ENCODE peak calls at places on chromosomes 6 and 20, in five cellular contexts. U is BE2C; W is CD4-positive, alpha-beta T cell; J is HCT116; I is GM06990. H is an unnamed sample. For H3K27me3, the result is how much of the 10 kb centered on the place peaks cover.

GRCh38 chr6:161008245-161008644 is 16.7 kb downstream of the MAP3K4 start:
- DNase-seq in I (no peak), W (no peak), U (no peak), J (no peak), H (no peak)

GRCh38 chr6:113457156-113457555 is 400.0 kb upstream of the MARCKS start:
- DNase-seq in I (no peak), W (no peak), J (no peak), U (no peak), H (no peak)

GRCh38 chr6:111485316-111485715 is 2.3 kb upstream of the REV3L start:
- DNase-seq in W (no peak), I (no peak), U (no peak), J (no peak), H (no peak)

GRCh38 chr6:158475344-158476302 is 84.3 kb upstream of the TMEM181 start:
- DNase-seq in I (peak), J (no peak), W (no peak), U (no peak), H (peak)

GRCh38 chr6:127273499-127273898 is 6.8 kb downstream of the RNF146 start:
- DNase-seq in U (no peak), W (no peak), I (no peak), J (no peak), H (no peak)

GRCh38 chr6:123223461-123223860 is 227.4 kb downstream of the CLVS2 start:
- DNase-seq in W (no peak), U (no peak), I (no peak), J (no peak), H (no peak)

GRCh38 chr6:17394192-17394611 is 807 bp downstream of the CAP2 start:
- DNase-seq in I (no peak), U (no peak), W (no peak), J (peak), H (no peak)

GRCh38 chr20:3105256-3106137 is 21.0 kb upstream of the AVP start:
- DNase-seq in J (no peak), I (no peak), W (no peak), U (no peak), H (no peak)

GRCh38 chr20:48002517-48002970 is 217.3 kb upstream of the SULF2 start:
- DNase-seq in J (no peak), I (peak), U (no peak), W (no peak), H (no peak)

GRCh38 chr6:134520181-134521115 is 202.5 kb upstream of the SGK1 start:
- DNase-seq in J (no peak), U (no peak), I (no peak), W (no peak), H (no peak)

GRCh38 chr20:43384321-43384940 is 73.3 kb upstream of the SRSF6 start:
- DNase-seq in W (no peak), J (no peak), U (no peak), I (no peak), H (no peak)

GRCh38 chr20:25297141-25297905 is 49.4 kb downstream of the PYGB start:
- DNase-seq in W (no peak), I (no peak), U (no peak), J (no peak), H (no peak)

GRCh38 chr6:35142578-35142977 is 1.4 kb upstream of the TCP11 start:
- DNase-seq in I (no peak), U (no peak), W (no peak), J (no peak), H (no peak)

GRCh38 chr6:165725201-165725600 is 62.2 kb upstream of the PDE10A start:
- DNase-seq in U (no peak), J (no peak), W (no peak), I (no peak), H (no peak)

GRCh38 chr6:105135056-105135455 is 44.8 kb downstream of the POPDC3 start:
- DNase-seq in J (no peak), W (no peak), U (peak), I (no peak), H (no peak)

GRCh38 chr6:119350202-119351004 is 842 bp upstream of the MAN1A1 start:
- DNase-seq in W (peak), I (peak), U (no peak), J (peak), H (peak)

GRCh38 chr6:160510199-160510598 is 153.9 kb downstream of the LPA start:
- DNase-seq in J (no peak), U (no peak), I (no peak), W (no peak), H (peak)

GRCh38 chr6:37036146-37036545 is 30.7 kb downstream of the FGD2 start:
- DNase-seq in U (no peak), I (no peak), J (no peak), W (no peak), H (no peak)

GRCh38 chr6:84897874-84898635 is 133.7 kb upstream of the TBX18 start:
- DNase-seq in I (no peak), U (no peak), W (no peak), J (no peak), H (no peak)

GRCh38 chr6:12331951-12332749 is 42.0 kb downstream of the EDN1 start:
- DNase-seq in U (no peak), J (no peak), W (no peak), I (no peak), H (no peak)

GRCh38 chr6:96286503-96286902 is 235.1 kb upstream of the UFL1 start:
- DNase-seq in I (no peak), U (no peak), J (no peak), W (no peak), H (no peak)

GRCh38 chr20:38209054-38209675 is 44.1 kb upstream of the TGM2 start:
- DNase-seq in I (no peak), U (no peak), W (no peak), J (no peak), H (no peak)

GRCh38 chr6:111150577-111150976 is 63.3 kb downstream of the SLC16A10 start:
- DNase-seq in I (no peak), W (no peak), U (no peak), J (no peak), H (no peak)

GRCh38 chr20:23096986-23097520 is 10.9 kb upstream of the CD93 start:
- DNase-seq in U (no peak), I (no peak), W (no peak), J (no peak), H (no peak)

GRCh38 chr6:36683145-36683655 is 4.7 kb downstream of the CDKN1A start:
- DNase-seq in J (no peak), I (no peak), W (no peak), U (no peak), H (no peak)

GRCh38 chr6:144606041-144606440 is 320.9 kb downstream of the UTRN start:
- DNase-seq in W (no peak), U (no peak), I (no peak), J (no peak), H (no peak)

GRCh38 chr6:68777956-68778355 is 142.9 kb downstream of the ADGRB3 start:
- DNase-seq in U (peak), I (no peak), W (no peak), J (no peak), H (no peak)

GRCh38 chr6:38517005-38517404 is 122.7 kb downstream of the BTBD9 start:
- DNase-seq in U (no peak), J (no peak), W (no peak), I (no peak), H (no peak)

GRCh38 chr6:134358320-134358719 is 40.4 kb upstream of the SGK1 start:
- DNase-seq in J (no peak), U (no peak), W (no peak), I (no peak), H (no peak)

DNA sequence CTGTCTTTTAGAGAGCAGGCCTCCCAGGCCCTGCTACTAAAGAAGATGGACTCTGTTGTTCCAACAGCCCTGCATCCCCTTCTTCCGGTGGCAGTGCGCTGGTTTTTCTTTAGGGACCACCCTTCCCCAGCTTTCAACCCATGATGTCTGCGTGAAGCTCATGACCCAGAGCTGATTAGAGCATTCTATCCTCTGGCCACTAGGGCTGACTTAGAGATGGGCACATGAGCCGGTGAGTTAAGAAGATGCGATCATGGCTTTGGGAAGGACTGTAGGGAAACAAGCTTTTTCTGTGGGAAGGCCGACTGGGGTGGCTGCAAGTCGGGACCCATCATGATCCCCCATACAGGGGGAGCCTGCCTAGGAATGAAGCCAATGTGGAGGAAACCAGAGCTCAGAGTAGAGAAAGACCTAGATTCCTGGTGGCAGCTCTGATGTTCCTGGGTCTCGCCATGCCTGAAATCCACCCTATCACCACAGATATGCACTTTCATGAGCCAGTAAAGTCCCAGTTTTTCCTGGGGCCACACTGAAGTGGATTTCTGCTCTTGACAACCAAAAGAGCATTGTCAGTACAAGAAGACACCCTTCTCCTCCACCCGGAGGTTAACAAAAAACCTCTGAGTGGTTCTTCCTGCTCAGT is 29.1 kb upstream of the STX16 start:
- DNase-seq in U (no peak), J (peak), I (no peak), W (no peak), H (peak)
- H3K27me3 ChIP-seq in U (under half), J (under half), I (under half), W (under half), H (under half)

GRCh38 chr6:25478973-25479372 is 173.0 kb upstream of the SCGN start:
- DNase-seq in I (no peak), W (no peak), U (no peak), J (no peak), H (no peak)
- H3K27me3 ChIP-seq in I (under half), W (under half), U (under half), J (under half), H (under half)

GRCh38 chr6:30883476-30883742 is 910 bp upstream of the DDR1 start:
- DNase-seq in J (no peak), W (no peak), U (no peak), I (no peak), H (no peak)

GRCh38 chr6:30880563-30881252 is 3.6 kb upstream of the DDR1 start:
- DNase-seq in I (no peak), W (no peak), J (no peak), U (no peak), H (no peak)

GRCh38 chr6:30881392-30881986 is 2.8 kb upstream of the DDR1 start:
- DNase-seq in J (no peak), I (no peak), W (no peak), U (no peak), H (no peak)

GRCh38 chr6:30882764-30883475 is 1.4 kb upstream of the DDR1 start:
- DNase-seq in J (peak), I (peak), W (no peak), U (no peak), H (peak)

DNA sequence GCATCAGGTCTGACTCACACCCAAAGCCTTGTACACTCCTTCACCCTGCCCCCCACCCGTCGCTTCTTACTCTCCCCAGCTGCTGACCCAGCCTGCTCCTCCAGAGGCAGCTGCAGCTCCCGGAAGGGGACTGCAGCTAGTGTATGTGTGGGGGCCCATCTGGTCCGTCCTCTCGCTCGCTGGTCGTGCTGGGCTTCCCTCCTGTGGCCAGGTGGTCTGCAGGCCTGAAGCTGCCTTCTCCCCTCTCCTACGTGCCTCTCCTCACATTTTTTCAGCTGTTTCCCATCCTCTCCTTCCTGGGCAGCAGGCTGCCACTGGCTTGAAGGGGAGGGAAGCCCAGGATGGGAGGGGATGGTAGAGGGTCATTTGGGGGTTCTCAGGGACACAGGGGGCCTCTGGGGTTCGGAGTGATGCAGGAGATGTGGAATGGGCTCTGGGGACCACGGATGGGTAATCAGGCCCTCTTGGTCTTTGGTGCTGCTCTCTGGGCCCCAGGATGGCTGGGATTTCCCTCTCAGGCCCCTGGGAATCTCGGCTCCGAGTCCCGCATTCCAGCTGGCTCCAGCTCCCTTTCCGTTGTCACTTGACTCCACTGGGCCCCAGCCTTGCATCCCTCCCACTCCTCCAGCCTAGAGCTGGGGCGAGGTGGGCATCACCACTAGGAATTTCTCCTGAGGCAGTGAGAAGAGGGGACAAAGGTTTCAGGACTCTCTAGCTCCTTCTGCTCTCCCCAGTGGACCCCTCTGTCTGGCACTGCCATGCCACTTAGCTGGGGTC is 2.1 kb upstream of the DDR1 start:
- DNase-seq in I (no peak), W (no peak), U (no peak), J (no peak), H (no peak)
- H3K27me3 ChIP-seq in I (under half), W (under half), U (under half), J (under half), H (under half)

DNA sequence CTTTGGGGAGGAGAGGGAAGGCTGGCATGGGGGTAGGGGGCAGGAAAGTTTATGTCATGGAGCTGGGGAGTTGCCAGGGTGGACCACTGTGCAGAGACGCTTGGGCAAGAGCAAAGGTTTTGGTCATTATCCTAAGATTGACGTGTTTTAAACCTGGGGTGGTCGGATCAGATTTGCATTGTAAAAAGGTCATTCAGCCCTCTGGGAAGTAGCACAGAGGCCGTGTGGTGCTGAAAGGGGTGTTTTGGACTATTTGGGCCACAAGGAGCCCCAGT is 184.7 kb downstream of the ANKRD60 start:
- DNase-seq in W (no peak), I (no peak), J (no peak), U (no peak), H (no peak)
- H3K27me3 ChIP-seq in W (under half), I (under half), J (under half), U (under half), H (under half)

GRCh38 chr6:169913096-169913615 is 161.7 kb downstream of the ERMARD start:
- DNase-seq in U (no peak), J (no peak), I (no peak), W (no peak), H (no peak)
- H3K27me3 ChIP-seq in U (under half), J (under half), I (under half), W (under half), H (under half)

GRCh38 chr6:1388081-1388926 is 1.1 kb upstream of the FOXF2 start:
- DNase-seq in W (no peak), U (no peak), J (no peak), I (no peak), H (no peak)
- H3K27me3 ChIP-seq in W (half or more), U (half or more), J (under half), I (under half), H (under half)

GRCh38 chr20:62772103-62772611 is 24.1 kb upstream of the MRGBP start:
- DNase-seq in W (no peak), U (no peak), J (no peak), I (no peak), H (no peak)
- H3K27me3 ChIP-seq in W (under half), U (under half), J (under half), I (under half), H (under half)

DNA sequence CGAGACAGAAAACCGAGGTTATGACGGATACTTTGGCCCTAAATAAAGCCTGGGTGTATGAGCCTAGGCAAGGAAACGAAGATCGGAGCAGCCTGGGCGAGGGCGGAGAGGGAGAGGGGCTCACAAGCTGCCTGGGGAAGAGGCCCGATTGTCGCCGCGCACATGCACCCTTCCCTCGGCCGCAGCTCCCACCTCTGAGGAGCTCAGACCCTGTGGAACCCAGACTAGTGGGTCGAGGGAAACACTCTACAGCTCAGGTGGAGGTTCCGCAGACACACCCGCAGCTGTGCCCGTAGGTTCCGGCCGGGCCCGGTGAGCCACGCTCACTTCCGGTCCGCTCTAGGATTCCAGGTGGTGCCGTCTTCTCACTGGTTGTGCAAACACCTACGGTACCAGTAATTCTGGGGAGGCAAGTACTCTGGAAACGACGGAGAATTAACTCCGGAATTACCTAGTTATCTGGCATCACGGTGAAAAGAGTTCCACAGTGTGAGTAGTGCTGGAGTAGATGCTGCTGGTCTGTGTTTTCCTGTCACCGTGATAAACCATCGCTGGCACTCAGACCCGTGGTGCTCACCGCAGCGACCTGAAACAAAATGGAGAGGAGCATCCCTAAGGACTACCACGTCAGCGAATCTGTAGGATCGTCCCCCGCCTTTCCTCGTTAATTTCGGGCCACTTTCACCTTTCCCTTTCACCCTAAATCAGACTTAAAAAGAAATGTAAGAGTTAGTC is 61.5 kb downstream of the GPX5 start:
- DNase-seq in W (peak), U (peak), J (no peak), I (peak), H (no peak)
- H3K27me3 ChIP-seq in W (half or more), U (under half), J (under half), I (under half), H (under half)

DNA sequence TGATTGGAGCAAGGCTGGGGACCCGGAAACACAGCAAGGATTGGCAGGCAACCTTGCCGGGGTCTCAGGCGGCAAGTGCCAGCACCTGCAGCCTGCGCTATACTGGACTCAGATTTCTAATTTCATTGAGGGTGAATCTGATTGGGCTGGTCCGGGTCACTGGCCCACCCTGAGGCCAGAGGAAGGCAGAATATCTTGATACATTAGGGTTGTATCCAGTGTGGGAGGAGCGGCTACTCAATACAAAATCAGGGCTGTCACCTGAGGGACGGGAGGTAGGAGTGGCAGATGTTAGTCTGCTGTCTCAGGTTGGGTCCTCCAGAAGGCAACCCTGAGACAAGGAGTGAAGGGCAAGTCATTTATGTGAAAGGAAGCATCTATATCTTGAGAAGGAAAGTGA is 40.7 kb downstream of the BFSP1 start:
- DNase-seq in J (no peak), U (no peak), W (no peak), I (no peak), H (no peak)
- H3K27me3 ChIP-seq in J (under half), U (under half), W (under half), I (under half), H (half or more)

H was measured in K562.